ENCODE peak calls at places on chromosomes 7 and 10, in eight cellular contexts. M, S, F, H, G, R, P and X are unnamed samples.

GRCh38 chr10:116385994-116386809 is 41.4 kb upstream of the PNLIPRP3 start:
- DNase-seq in M (peak; percentile 16), S (no peak), F (no peak), H (no peak), G (no peak), R (no peak), P (no peak), X (no peak)

GRCh38 chr10:11511325-11511724 is 100.1 kb downstream of the USP6NL start:
- DNase-seq in M (no peak), S (no peak), F (no peak), H (no peak), G (no peak), R (no peak), P (no peak), X (no peak)

GRCh38 chr7:148699024-148699771 is 495 bp downstream of the CUL1 start:
- DNase-seq in M (peak; percentile 76), S (peak; percentile 79), F (no peak), H (peak; percentile 21), G (peak; percentile 51), R (peak; percentile 7), P (no peak), X (peak; percentile 33)

GRCh38 chr7:100503350-100503735 is 19.6 kb downstream of the NYAP1 start:
- DNase-seq in M (no peak), S (no peak), F (no peak), H (no peak), G (no peak), R (no peak), P (no peak), X (no peak)

GRCh38 chr10:51685768-51686167 is 13.6 kb downstream of the CSTF2T start:
- DNase-seq in M (no peak), S (no peak), F (no peak), H (no peak), G (no peak), R (no peak), P (no peak), X (no peak)

GRCh38 chr7:30019960-30020359 is 6.5 kb downstream of the FKBP14 start:
- DNase-seq in M (no peak), S (no peak), F (no peak), H (no peak), G (no peak), R (no peak), P (no peak), X (no peak)

GRCh38 chr10:22246680-22247391 is 29.0 kb upstream of the EBLN1 start:
- DNase-seq in M (peak; percentile 30), S (no peak), F (no peak), H (peak; percentile 83), G (no peak), R (no peak), P (no peak), X (no peak)

GRCh38 chr10:47260505-47261111 is 39.4 kb upstream of the GDF10 start:
- DNase-seq in M (peak; percentile 57), S (no peak), F (no peak), H (no peak), G (peak; percentile 3), R (no peak), P (no peak), X (no peak)

GRCh38 chr10:122229678-122230077 is 41.4 kb upstream of the BTBD16 start:
- DNase-seq in M (no peak), S (no peak), F (no peak), H (no peak), G (no peak), R (no peak), P (no peak), X (no peak)

GRCh38 chr7:80018941-80019808 is 115.5 kb upstream of the GNAI1 start:
- DNase-seq in M (peak; percentile 66), S (no peak), F (no peak), H (peak; percentile 54), G (peak; percentile 19), R (no peak), P (no peak), X (no peak)

GRCh38 chr10:100653957-100654834 is 91.2 kb upstream of the PAX2 start:
- DNase-seq in M (no peak), S (no peak), F (no peak), H (no peak), G (no peak), R (no peak), P (no peak), X (no peak)

GRCh38 chr7:154856737-154857136 is 146.2 kb downstream of the PAXIP1 start:
- DNase-seq in M (peak; percentile 14), S (no peak), F (no peak), H (no peak), G (no peak), R (no peak), P (no peak), X (no peak)

GRCh38 chr10:60353519-60354258 is 36.0 kb downstream of the ANK3 start:
- DNase-seq in M (peak; percentile 90), S (no peak), F (no peak), H (no peak), G (no peak), R (no peak), P (no peak), X (no peak)

GRCh38 chr10:86785968-86786367 is 29.5 kb downstream of the BMPR1A start:
- DNase-seq in M (no peak), S (no peak), F (no peak), H (no peak), G (no peak), R (no peak), P (no peak), X (no peak)

GRCh38 chr10:125003901-125004467 is 62.1 kb downstream of the ZRANB1 start:
- DNase-seq in M (no peak), S (peak; percentile 18), F (peak; percentile 25), H (no peak), G (no peak), R (no peak), P (no peak), X (no peak)

DNA sequence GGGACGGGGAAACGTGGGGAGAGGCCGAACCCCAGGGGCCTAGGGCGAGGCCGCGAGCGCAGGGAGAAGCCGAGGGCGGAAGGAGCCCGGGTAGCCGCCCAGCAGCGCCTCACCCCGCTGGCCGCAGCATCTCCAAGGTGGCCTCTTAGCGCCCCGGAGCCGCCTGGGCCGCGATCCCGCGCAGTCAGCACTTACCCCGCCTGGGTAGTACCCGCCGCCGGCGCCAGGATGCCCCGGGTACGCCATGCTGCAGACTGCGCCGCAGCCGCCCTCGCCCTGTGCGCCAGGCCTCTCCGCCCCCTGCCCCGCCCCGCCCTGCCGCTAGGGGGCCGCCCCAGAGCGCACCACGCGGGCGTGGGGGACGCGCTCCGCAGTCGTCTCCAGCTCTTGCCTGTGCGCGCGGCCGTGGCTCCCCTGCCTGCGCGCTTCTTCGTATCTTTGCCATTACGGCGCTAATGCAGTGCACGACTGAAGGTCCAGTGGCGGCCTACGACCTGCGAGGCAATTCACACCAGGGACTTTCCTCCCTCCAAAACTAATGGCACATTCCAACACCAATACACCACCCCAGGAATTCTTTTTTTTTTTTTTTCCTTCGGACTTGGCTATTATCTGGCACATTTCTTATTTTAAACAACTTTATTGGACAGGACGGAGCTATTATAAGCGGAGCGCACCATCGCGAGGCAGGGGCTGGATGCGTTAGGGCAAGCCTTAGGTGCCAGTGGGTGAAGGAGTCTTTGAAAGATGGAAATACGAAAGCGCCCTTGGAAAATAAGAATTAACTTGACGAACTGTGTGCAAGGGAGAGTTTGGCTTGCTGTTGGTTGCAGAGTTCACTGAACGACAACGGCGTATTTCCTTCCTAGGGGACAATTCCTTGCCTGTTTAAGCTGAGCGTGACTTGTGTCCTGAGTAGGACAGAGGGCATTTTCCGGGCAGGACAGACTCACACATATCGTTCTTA is at the start of gene SRI:
- DNase-seq in M (peak; percentile 94), S (peak; percentile 95), F (peak; percentile 75), H (peak; percentile 80), G (peak; percentile 91), R (peak; percentile 81), P (peak; percentile 55), X (peak; percentile 95)
- TF ChIP-seq POLR2A in M (peak; percentile 78), S (peak; percentile 75), F (peak; percentile 39), H (peak; percentile 86), G (peak; percentile 69), R (peak; percentile 88), P (peak; percentile 82), X (no peak)

DNA sequence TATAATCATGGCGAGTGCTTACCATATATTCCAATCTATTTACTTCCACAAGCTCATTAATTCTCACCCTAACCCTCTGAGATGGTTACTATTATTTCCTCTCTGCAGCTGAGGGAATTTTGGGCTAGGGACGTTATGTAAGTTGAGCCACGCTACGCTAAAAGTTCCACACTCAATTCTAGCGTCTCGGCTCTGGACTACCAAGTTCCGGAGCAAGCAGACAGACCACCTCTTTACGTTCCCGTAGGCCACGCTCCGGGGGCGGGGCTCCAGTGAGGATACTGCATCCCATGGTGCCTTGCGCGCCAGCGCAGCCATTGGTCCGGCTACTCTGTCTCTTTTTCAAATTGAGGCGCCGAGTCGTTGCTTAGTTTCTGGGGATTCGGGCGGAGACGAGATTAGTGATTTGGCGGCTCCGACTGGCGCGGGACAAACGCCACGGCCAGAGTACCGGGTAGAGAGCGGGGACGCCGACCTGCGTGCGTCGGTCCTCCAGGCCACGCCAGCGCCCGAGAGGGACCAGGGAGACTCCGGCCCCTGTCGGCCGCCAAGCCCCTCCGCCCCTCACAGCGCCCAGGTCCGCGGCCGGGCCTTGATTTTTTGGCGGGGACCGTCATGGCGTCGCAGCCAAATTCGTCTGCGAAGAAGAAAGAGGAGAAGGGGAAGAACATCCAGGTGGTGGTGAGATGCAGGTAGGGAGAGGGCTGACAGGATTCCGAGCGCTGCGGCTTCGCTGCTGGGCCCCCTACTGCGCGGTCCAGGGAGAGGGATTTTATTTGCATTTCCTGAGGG is at the start of gene KIF11:
- DNase-seq in M (peak; percentile 97), S (peak; percentile 100), F (peak; percentile 97), H (peak; percentile 84), G (peak; percentile 98), R (peak; percentile 97), P (peak; percentile 91), X (peak; percentile 98)
- TF ChIP-seq CTCF in M (no peak), S (no peak), F (no peak), H (no peak), G (no peak), R (no peak), P (no peak), X (no peak)

GRCh38 chr7:11830582-11831382 is 1.2 kb downstream of the THSD7A start:
- DNase-seq in M (no peak), S (no peak), F (no peak), H (no peak), G (no peak), R (no peak), P (no peak), X (no peak)
- H3K4me3 ChIP-seq in M (no peak overlapping the region), S (peak overlapping the region; percentile 66), F (peak overlapping the region; percentile 65), H (peak overlapping the region; percentile 54), G (peak overlapping the region; percentile 48), R (peak overlapping the region; percentile 37), P (peak overlapping the region; percentile 51), X (peak overlapping the region; percentile 38)

DNA sequence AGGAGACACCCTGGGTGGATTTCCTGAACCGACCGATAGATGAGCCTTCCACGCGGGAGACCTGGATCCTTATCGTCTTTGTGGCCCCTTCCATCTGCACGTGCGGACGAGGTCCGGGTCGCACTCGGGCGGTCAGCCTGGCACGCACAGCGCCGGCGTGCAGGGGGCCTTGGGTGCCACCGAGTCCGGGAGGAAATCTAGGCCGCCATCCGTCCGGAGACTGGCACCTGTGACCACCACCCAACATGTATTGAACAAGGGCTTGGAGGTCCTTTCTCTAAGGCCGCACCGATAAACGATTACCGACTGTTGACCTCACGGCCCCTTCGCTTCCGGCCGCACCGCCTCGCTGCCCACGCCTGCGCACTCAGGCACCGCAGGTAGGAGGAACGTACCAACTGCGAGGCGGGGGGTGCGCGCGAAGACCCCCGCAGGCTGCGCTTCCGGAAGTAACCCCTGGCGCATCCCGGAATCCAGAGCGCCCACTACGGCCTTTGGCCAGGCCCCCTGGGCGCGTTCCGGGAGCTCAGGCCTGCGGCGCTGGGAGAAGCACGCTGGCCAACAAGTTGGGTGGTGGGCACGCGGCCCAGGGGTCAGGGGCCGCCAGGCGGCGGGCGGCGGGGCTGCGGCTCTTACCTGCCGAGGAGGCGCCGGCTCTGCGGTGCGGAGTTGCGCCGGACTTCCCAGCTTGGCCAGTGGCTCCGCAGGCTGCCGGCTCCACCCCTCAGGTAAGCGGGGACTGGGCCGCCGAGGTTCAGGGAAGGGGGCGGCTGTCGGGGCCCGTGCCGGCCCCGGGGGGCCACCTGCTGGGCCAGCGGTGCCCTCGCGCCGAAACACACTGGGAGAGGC is at the start of the genes ACTR3C and LRRC61:
- DNase-seq in M (peak; percentile 92), S (peak; percentile 85), F (peak; percentile 64), H (no peak), G (peak; percentile 77), R (peak; percentile 55), P (no peak), X (peak; percentile 86)
- TF ChIP-seq POLR2A in M (peak; percentile 91), S (peak; percentile 37), F (no peak), H (no peak), G (peak; percentile 43), R (peak; percentile 48), P (peak; percentile 29), X (no peak)